ENCODE peak calls at places on chromosomes 6 and 20, in eight cellular contexts. One of them, this sample, is unnamed.
A peak's percentile ranks its signal among the peaks of the same experiment; 100 is the strongest.

GRCh38 chr6:75386050-75386770 is 101.6 kb upstream of the TMEM30A start:
- DNase-seq in mesenchymal stem cell: peak; percentile 76
- DNase-seq in NCI-H748 treated with DMSO at 0.1 percent for 48 hours: no peak
- DNase-seq in NCI-H1436: no peak
- DNase-seq in GDM1: no peak
- DNase-seq in caudate nucleus: no peak
- DNase-seq in fibroblast of the conjunctiva: no peak
- DNase-seq in kidney tubule cell: peak; percentile 88
- DNase-seq in this sample: no peak

GRCh38 chr6:166760288-166760687 is 133.2 kb upstream of the RPS6KA2 start:
- DNase-seq in mesenchymal stem cell: no peak
- DNase-seq in NCI-H748 treated with DMSO at 0.1 percent for 48 hours: no peak
- DNase-seq in NCI-H1436: no peak
- DNase-seq in GDM1: no peak
- DNase-seq in caudate nucleus: no peak
- DNase-seq in fibroblast of the conjunctiva: no peak
- DNase-seq in kidney tubule cell: no peak
- DNase-seq in this sample: no peak

GRCh38 chr6:21201673-21202430 is 391.7 kb upstream of the SOX4 start:
- DNase-seq in mesenchymal stem cell: no peak
- DNase-seq in NCI-H748 treated with DMSO at 0.1 percent for 48 hours: peak; percentile 99
- DNase-seq in NCI-H1436: peak; percentile 94
- DNase-seq in GDM1: no peak
- DNase-seq in caudate nucleus: no peak
- DNase-seq in fibroblast of the conjunctiva: no peak
- DNase-seq in kidney tubule cell: peak; percentile 36
- DNase-seq in this sample: no peak

GRCh38 chr20:55186228-55186627 is 710.8 kb downstream of the DOK5 start:
- DNase-seq in mesenchymal stem cell: no peak
- DNase-seq in NCI-H748 treated with DMSO at 0.1 percent for 48 hours: no peak
- DNase-seq in NCI-H1436: no peak
- DNase-seq in GDM1: no peak
- DNase-seq in caudate nucleus: no peak
- DNase-seq in fibroblast of the conjunctiva: no peak
- DNase-seq in kidney tubule cell: no peak
- DNase-seq in this sample: no peak

GRCh38 chr6:125611573-125612399 is 137.6 kb upstream of the HEY2 start:
- DNase-seq in mesenchymal stem cell: peak; percentile 6
- DNase-seq in NCI-H748 treated with DMSO at 0.1 percent for 48 hours: peak; percentile 53
- DNase-seq in NCI-H1436: no peak
- DNase-seq in GDM1: no peak
- DNase-seq in caudate nucleus: no peak
- DNase-seq in fibroblast of the conjunctiva: no peak
- DNase-seq in kidney tubule cell: no peak
- DNase-seq in this sample: no peak

GRCh38 chr20:39850236-39850635 is 838.8 kb downstream of the MAFB start:
- DNase-seq in mesenchymal stem cell: no peak
- DNase-seq in NCI-H748 treated with DMSO at 0.1 percent for 48 hours: no peak
- DNase-seq in NCI-H1436: no peak
- DNase-seq in GDM1: no peak
- DNase-seq in caudate nucleus: no peak
- DNase-seq in fibroblast of the conjunctiva: no peak
- DNase-seq in kidney tubule cell: no peak
- DNase-seq in this sample: no peak

GRCh38 chr6:4780360-4780812 is 4.2 kb downstream of the CDYL start:
- DNase-seq in mesenchymal stem cell: peak; percentile 65
- DNase-seq in NCI-H748 treated with DMSO at 0.1 percent for 48 hours: no peak
- DNase-seq in NCI-H1436: no peak
- DNase-seq in GDM1: no peak
- DNase-seq in caudate nucleus: no peak
- DNase-seq in fibroblast of the conjunctiva: peak; percentile 20
- DNase-seq in kidney tubule cell: peak; percentile 49
- DNase-seq in this sample: no peak

GRCh38 chr6:109024368-109024767 is 70.3 kb downstream of the SESN1 start:
- DNase-seq in mesenchymal stem cell: no peak
- DNase-seq in NCI-H748 treated with DMSO at 0.1 percent for 48 hours: no peak
- DNase-seq in NCI-H1436: no peak
- DNase-seq in GDM1: no peak
- DNase-seq in caudate nucleus: no peak
- DNase-seq in fibroblast of the conjunctiva: no peak
- DNase-seq in kidney tubule cell: no peak
- DNase-seq in this sample: no peak

GRCh38 chr6:36414481-36414880 is 27.0 kb upstream of the ETV7 start:
- DNase-seq in mesenchymal stem cell: peak; percentile 8
- DNase-seq in NCI-H748 treated with DMSO at 0.1 percent for 48 hours: no peak
- DNase-seq in NCI-H1436: no peak
- DNase-seq in GDM1: no peak
- DNase-seq in caudate nucleus: no peak
- DNase-seq in fibroblast of the conjunctiva: no peak
- DNase-seq in kidney tubule cell: peak; percentile 59
- DNase-seq in this sample: no peak

GRCh38 chr6:157424491-157425020 is 43.6 kb downstream of the ZDHHC14 start:
- DNase-seq in mesenchymal stem cell: no peak
- DNase-seq in NCI-H748 treated with DMSO at 0.1 percent for 48 hours: no peak
- DNase-seq in NCI-H1436: no peak
- DNase-seq in GDM1: no peak
- DNase-seq in caudate nucleus: no peak
- DNase-seq in fibroblast of the conjunctiva: no peak
- DNase-seq in kidney tubule cell: peak; percentile 20
- DNase-seq in this sample: no peak

GRCh38 chr6:25369450-25370086 is 90.4 kb downstream of the CARMIL1 start:
- DNase-seq in mesenchymal stem cell: no peak
- DNase-seq in NCI-H748 treated with DMSO at 0.1 percent for 48 hours: peak; percentile 100
- DNase-seq in NCI-H1436: no peak
- DNase-seq in GDM1: peak; percentile 16
- DNase-seq in caudate nucleus: peak; percentile 3
- DNase-seq in fibroblast of the conjunctiva: no peak
- DNase-seq in kidney tubule cell: peak; percentile 63
- DNase-seq in this sample: no peak

GRCh38 chr20:64038252-64038578 is 2.2 kb downstream of the C20orf204 start:
- DNase-seq in mesenchymal stem cell: no peak
- DNase-seq in NCI-H748 treated with DMSO at 0.1 percent for 48 hours: no peak
- DNase-seq in NCI-H1436: no peak
- DNase-seq in GDM1: no peak
- DNase-seq in caudate nucleus: no peak
- DNase-seq in fibroblast of the conjunctiva: no peak
- DNase-seq in kidney tubule cell: no peak
- DNase-seq in this sample: no peak

GRCh38 chr6:140462495-140463311 is 1088.3 kb upstream of the CITED2 start:
- DNase-seq in mesenchymal stem cell: peak; percentile 57
- DNase-seq in NCI-H748 treated with DMSO at 0.1 percent for 48 hours: peak; percentile 74
- DNase-seq in NCI-H1436: no peak
- DNase-seq in GDM1: no peak
- DNase-seq in caudate nucleus: no peak
- DNase-seq in fibroblast of the conjunctiva: no peak
- DNase-seq in kidney tubule cell: peak; percentile 71
- DNase-seq in this sample: no peak

GRCh38 chr20:34578040-34578439 is 19.5 kb downstream of the MAP1LC3A start:
- DNase-seq in mesenchymal stem cell: no peak
- DNase-seq in NCI-H748 treated with DMSO at 0.1 percent for 48 hours: no peak
- DNase-seq in NCI-H1436: no peak
- DNase-seq in GDM1: no peak
- DNase-seq in caudate nucleus: no peak
- DNase-seq in fibroblast of the conjunctiva: no peak
- DNase-seq in kidney tubule cell: no peak
- DNase-seq in this sample: no peak

GRCh38 chr20:24690408-24690807 is 221.0 kb downstream of the SYNDIG1 start:
- DNase-seq in mesenchymal stem cell: no peak
- DNase-seq in NCI-H748 treated with DMSO at 0.1 percent for 48 hours: no peak
- DNase-seq in NCI-H1436: no peak
- DNase-seq in GDM1: no peak
- DNase-seq in caudate nucleus: no peak
- DNase-seq in fibroblast of the conjunctiva: no peak
- DNase-seq in kidney tubule cell: no peak
- DNase-seq in this sample: no peak

GRCh38 chr20:58890454-58891075 is 38.0 kb downstream of the GNAS start:
- DNase-seq in mesenchymal stem cell: peak; percentile 92
- DNase-seq in NCI-H748 treated with DMSO at 0.1 percent for 48 hours: peak; percentile 46
- DNase-seq in NCI-H1436: peak; percentile 88
- DNase-seq in GDM1: peak; percentile 71
- DNase-seq in caudate nucleus: peak; percentile 67
- DNase-seq in fibroblast of the conjunctiva: no peak
- DNase-seq in kidney tubule cell: peak; percentile 74
- DNase-seq in this sample: peak; percentile 53

GRCh38 chr6:12012566-12013367 is 655 bp downstream of the HIVEP1 start:
- DNase-seq in mesenchymal stem cell: peak; percentile 97
- DNase-seq in NCI-H748 treated with DMSO at 0.1 percent for 48 hours: peak; percentile 68
- DNase-seq in NCI-H1436: peak; percentile 49
- DNase-seq in GDM1: peak; percentile 52
- DNase-seq in caudate nucleus: peak; percentile 51
- DNase-seq in fibroblast of the conjunctiva: peak; percentile 71
- DNase-seq in kidney tubule cell: peak; percentile 94
- DNase-seq in this sample: peak; percentile 81

GRCh38 chr6:83853178-83853967 is at the start of gene RIPPLY2:
- DNase-seq in mesenchymal stem cell: peak; percentile 44
- DNase-seq in NCI-H748 treated with DMSO at 0.1 percent for 48 hours: peak; percentile 64
- DNase-seq in NCI-H1436: peak; percentile 54
- DNase-seq in GDM1: no peak
- DNase-seq in caudate nucleus: peak; percentile 79
- DNase-seq in fibroblast of the conjunctiva: no peak
- DNase-seq in kidney tubule cell: peak; percentile 23
- DNase-seq in this sample: no peak

This sample was measured in amniotic stem cell.